ENCODE peak calls at places on chromosomes 16 and 17, in four cellular contexts. D, A, Y and O are unnamed samples.

GRCh38 chr17:57326764-57327163 is 70.4 kb downstream of the MSI2 start:
- DNase-seq in D (no peak), A (no peak), Y (no peak), O (no peak)

GRCh38 chr17:61000911-61001310 is 323.3 kb downstream of the BCAS3 start:
- DNase-seq in D (no peak), Y (peak; percentile 54), A (peak; percentile 81), O (no peak)

GRCh38 chr17:36945959-36946725 is 2.6 kb upstream of the AATF start:
- DNase-seq in A (no peak), Y (peak; percentile 74), D (peak; percentile 65), O (no peak)

GRCh38 chr17:55462711-55463110 is 41.1 kb upstream of the MMD start:
- DNase-seq in A (no peak), D (no peak), Y (no peak), O (no peak)

GRCh38 chr17:66272699-66273390 is 29.6 kb upstream of the PRKCA start:
- DNase-seq in Y (no peak), A (peak; percentile 89), D (no peak), O (no peak)

GRCh38 chr16:52812945-52813556 is 239.6 kb downstream of the CHD9NB start:
- DNase-seq in D (no peak), A (peak; percentile 28), Y (peak; percentile 68), O (no peak)

GRCh38 chr16:4692460-4693295 is 684 bp upstream of the NUDT16L1 start:
- DNase-seq in Y (no peak), D (no peak), A (no peak), O (no peak)

GRCh38 chr16:2152695-2153506 is 2.7 kb upstream of the TRAF7 start:
- DNase-seq in Y (peak; percentile 52), A (no peak), D (no peak), O (no peak)

GRCh38 chr17:78325076-78325712 is 34.7 kb downstream of the SOCS3 start:
- DNase-seq in D (no peak), Y (peak; percentile 62), A (peak; percentile 61), O (no peak)

GRCh38 chr17:21742326-21742725 is 50.0 kb downstream of the KCNJ18 start:
- DNase-seq in Y (no peak), A (no peak), D (no peak), O (no peak)

GRCh38 chr16:87463722-87464690 is 28.8 kb downstream of the ZCCHC14 start:
- DNase-seq in A (peak; percentile 89), Y (no peak), D (no peak), O (no peak)

GRCh38 chr16:9345046-9345445 is 253.6 kb downstream of the HAPSTR1 start:
- DNase-seq in D (no peak), A (no peak), Y (no peak), O (peak; percentile 23)

GRCh38 chr17:48486557-48486956 is 44.3 kb downstream of the HOXB1 start:
- DNase-seq in A (peak; percentile 100), D (no peak), Y (peak; percentile 51), O (no peak)

GRCh38 chr17:57946798-57947358 is 8.3 kb downstream of the CUEDC1 start:
- DNase-seq in Y (no peak), D (no peak), A (peak; percentile 78), O (no peak)

GRCh38 chr17:53316073-53316472 is 506.7 kb upstream of the KIF2B start:
- DNase-seq in Y (no peak), A (no peak), D (no peak), O (no peak)

GRCh38 chr17:1003972-1004768 is 7.2 kb downstream of the TIMM22 start:
- DNase-seq in D (no peak), A (no peak), Y (no peak), O (no peak)

GRCh38 chr16:70474320-70475053 is 20.1 kb downstream of the FCSK start:
- DNase-seq in A (no peak), D (no peak), Y (no peak), O (no peak)

GRCh38 chr16:25841776-25842175 is 150.0 kb downstream of the HS3ST4 start:
- DNase-seq in A (no peak), D (no peak), Y (no peak), O (no peak)

GRCh38 chr16:69307856-69308255 is 3.3 kb upstream of the VPS4A start:
- DNase-seq in A (no peak), Y (no peak), D (no peak), O (no peak)

GRCh38 chr16:79437764-79438728 is 162.5 kb downstream of the MAF start:
- DNase-seq in D (peak; percentile 56), A (no peak), Y (peak; percentile 57), O (peak; percentile 59)

GRCh38 chr17:47650525-47651522 is 1.1 kb downstream of the KPNB1 start:
- DNase-seq in D (peak; percentile 99), A (peak; percentile 94), Y (peak; percentile 99), O (peak; percentile 87)

GRCh38 chr17:82960419-82961271 is 118.8 kb upstream of the METRNL start:
- DNase-seq in Y (no peak), D (peak; percentile 36), A (no peak), O (no peak)

GRCh38 chr17:61276806-61277205 is 122.8 kb upstream of the TBX2 start:
- DNase-seq in Y (no peak), D (no peak), A (no peak), O (no peak)

GRCh38 chr17:43701318-43701743 is 39.6 kb upstream of the MEOX1 start:
- DNase-seq in A (peak; percentile 76), D (no peak), Y (no peak), O (no peak)

GRCh38 chr17:61504697-61505096 is 52.5 kb downstream of the TBX4 start:
- DNase-seq in D (no peak), Y (no peak), A (peak; percentile 96), O (no peak)

GRCh38 chr16:27762441-27762840 is 212.5 kb downstream of the KATNIP start:
- DNase-seq in Y (no peak), A (peak; percentile 58), D (no peak), O (no peak)

GRCh38 chr17:61495161-61495857 is 43.1 kb downstream of the TBX4 start:
- DNase-seq in A (peak; percentile 33), D (no peak), Y (peak; percentile 47), O (no peak)

GRCh38 chr17:82020874-82021727 is 1.6 kb downstream of the CENPX start:
- DNase-seq in A (peak; percentile 75), Y (peak; percentile 64), D (peak; percentile 74), O (no peak)

GRCh38 chr16:74726736-74727135 is 26.1 kb upstream of the MLKL start:
- DNase-seq in Y (peak; percentile 81), A (no peak), D (peak; percentile 72), O (peak; percentile 86)

GRCh38 chr17:75723201-75723930 is 2.1 kb downstream of the ITGB4 start:
- DNase-seq in Y (no peak), A (no peak), D (no peak), O (no peak)

GRCh38 chr17:78391843-78392242 is 13.4 kb downstream of the PGS1 start:
- DNase-seq in A (peak; percentile 89), Y (no peak), D (no peak), O (no peak)

GRCh38 chr17:42744283-42744805 is 496 bp downstream of the EZH1 start:
- DNase-seq in D (no peak), Y (peak; percentile 76), A (peak; percentile 41), O (no peak)

GRCh38 chr17:42183741-42184711 is 1.2 kb downstream of the HCRT start:
- DNase-seq in Y (peak; percentile 85), D (peak; percentile 93), A (peak; percentile 63), O (peak; percentile 94)

GRCh38 chr17:47649972-47650524 is 329 bp downstream of the KPNB1 start:
- DNase-seq in A (no peak), Y (peak; percentile 77), D (no peak), O (no peak)

GRCh38 chr17:44623070-44623725 is 33.1 kb upstream of the MEIOC start:
- DNase-seq in D (no peak), A (no peak), Y (peak; percentile 76), O (no peak)

GRCh38 chr16:4111748-4112696 is 4.2 kb downstream of the ADCY9 start:
- DNase-seq in Y (no peak), A (peak; percentile 55), D (no peak), O (no peak)

DNA sequence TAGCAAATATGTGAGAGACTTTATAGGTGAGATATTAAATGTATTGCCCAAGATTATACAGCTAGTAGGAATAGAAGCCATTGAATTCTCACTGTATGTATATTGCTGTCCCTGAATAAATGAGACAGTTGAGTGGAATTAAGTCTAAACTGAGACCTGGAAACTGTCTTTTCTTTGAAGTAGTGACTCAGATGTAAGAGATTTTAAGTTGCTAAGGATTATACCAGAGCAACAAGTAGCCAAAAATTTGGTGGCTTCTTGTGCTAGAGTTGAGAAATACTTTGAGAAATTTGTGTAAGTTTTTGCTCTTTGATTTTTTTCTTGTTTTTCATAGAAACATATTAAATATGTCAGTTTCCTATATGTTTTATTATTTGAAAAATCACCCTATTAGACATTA is 58.7 kb downstream of the TANC2 start:
- DNase-seq in Y (no peak), D (no peak), A (peak; percentile 42), O (no peak)
- H4K5ac ChIP-seq in Y (no peak overlapping the region), D (no peak overlapping the region), A (no peak overlapping the region), O (no peak overlapping the region)

DNA sequence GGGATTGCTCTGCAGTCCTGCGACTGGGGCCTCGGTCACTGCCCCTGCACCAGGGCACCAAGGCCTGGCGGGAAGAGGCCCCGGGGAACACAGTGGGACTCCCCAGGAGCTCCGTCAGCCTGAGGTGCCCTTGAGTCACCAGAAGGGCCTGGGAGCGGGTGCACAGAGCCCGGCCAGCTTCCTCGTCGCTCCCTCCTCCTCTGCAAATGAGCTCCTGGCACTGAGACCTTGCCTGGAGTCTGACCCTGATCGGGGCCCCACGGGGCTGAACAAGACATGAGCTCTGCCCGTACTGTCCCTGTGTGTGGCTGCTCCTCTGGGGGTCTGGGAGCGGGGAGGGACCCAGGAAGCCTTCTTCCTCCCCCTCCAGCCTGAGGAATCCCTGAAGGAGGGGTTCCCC is 36.4 kb upstream of the SSTR5 start:
- DNase-seq in A (no peak), D (no peak), Y (no peak), O (no peak)
- H4K5ac ChIP-seq in A (no peak overlapping the region), D (no peak overlapping the region), Y (no peak overlapping the region), O (no peak overlapping the region)

GRCh38 chr16:55526448-55526847 is 17.6 kb downstream of the LPCAT2 start:
- DNase-seq in D (no peak), A (no peak), Y (no peak), O (no peak)

GRCh38 chr16:55521792-55522191 is 12.9 kb downstream of the LPCAT2 start:
- DNase-seq in A (no peak), Y (no peak), D (no peak), O (no peak)
- H4K5ac ChIP-seq in A (no peak overlapping the region), Y (no peak overlapping the region), D (no peak overlapping the region), O (no peak overlapping the region)

GRCh38 chr17:31548709-31549108 is 157.2 kb downstream of the RAB11FIP4 start:
- DNase-seq in Y (no peak), D (no peak), A (no peak), O (no peak)

GRCh38 chr17:31546650-31547049 is 155.2 kb downstream of the RAB11FIP4 start:
- DNase-seq in D (no peak), A (no peak), Y (no peak), O (no peak)

GRCh38 chr17:31540602-31541307 is 149.3 kb downstream of the RAB11FIP4 start:
- DNase-seq in Y (no peak), D (no peak), A (no peak), O (no peak)

GRCh38 chr17:31541559-31541958 is 150.1 kb downstream of the RAB11FIP4 start:
- DNase-seq in Y (peak; percentile 35), A (no peak), D (peak; percentile 69), O (no peak)

DNA sequence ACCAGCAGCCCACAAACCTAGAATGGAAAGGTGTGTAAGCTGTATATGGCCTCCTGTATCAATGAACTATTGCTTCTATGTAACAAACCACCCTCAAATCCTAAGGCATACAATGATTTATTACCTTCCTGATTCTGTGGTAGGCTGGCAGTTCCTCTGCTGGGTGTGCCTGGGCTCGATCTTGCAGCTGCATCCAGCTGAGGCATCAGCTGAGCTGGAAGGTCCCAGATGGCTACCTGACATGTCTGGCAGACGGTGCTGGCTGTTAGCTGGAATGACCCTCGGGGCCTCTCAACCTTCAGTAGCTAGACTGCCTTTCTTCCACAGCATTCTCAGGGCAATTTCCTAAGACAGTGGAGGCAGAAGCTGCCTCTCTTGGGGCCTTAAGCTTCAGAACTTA is 152.7 kb downstream of the RAB11FIP4 start:
- DNase-seq in Y (no peak), D (no peak), A (no peak), O (no peak)
- H4K5ac ChIP-seq in Y (no peak overlapping the region), D (no peak overlapping the region), A (no peak overlapping the region), O (no peak overlapping the region)